ENCODE peak calls at places on chromosome 2, in eight cellular contexts. G, U, I, Y, E, S, H and P are unnamed samples.
A peak's percentile ranks its signal among the peaks of the same experiment; 100 is the strongest.

GRCh38 chr2:45009303-45009927 is at the start of gene SIX2:
- DNase-seq in G (peak; percentile 87), U (no peak), I (peak; percentile 96), Y (peak; percentile 90), E (peak; percentile 95), S (peak; percentile 90), H (peak; percentile 41), P (peak; percentile 93)

GRCh38 chr2:106183093-106183837 is 10.8 kb downstream of the UXS1 start:
- DNase-seq in G (no peak), U (no peak), I (peak; percentile 63), Y (no peak), E (no peak), S (no peak), H (no peak), P (no peak)

GRCh38 chr2:102268529-102269524 is 42.5 kb upstream of the IL1RL1 start:
- DNase-seq in G (no peak), U (no peak), I (peak; percentile 89), Y (no peak), E (no peak), S (no peak), H (peak; percentile 75), P (no peak)

GRCh38 chr2:109260886-109261700 is 132.1 kb downstream of the SH3RF3 start:
- DNase-seq in G (no peak), U (no peak), I (no peak), Y (no peak), E (no peak), S (no peak), H (no peak), P (peak; percentile 39)

GRCh38 chr2:72901426-72901825 is 14.2 kb downstream of the SPR start:
- DNase-seq in G (no peak), U (no peak), I (no peak), Y (no peak), E (no peak), S (no peak), H (no peak), P (no peak)

GRCh38 chr2:27807476-27807875 is 36.0 kb downstream of the MRPL33 start:
- DNase-seq in G (no peak), U (no peak), I (peak; percentile 30), Y (peak; percentile 51), E (no peak), S (no peak), H (no peak), P (no peak)

GRCh38 chr2:26757873-26758789 is 6.0 kb upstream of the SLC35F6 start:
- DNase-seq in G (no peak), U (no peak), I (peak; percentile 99), Y (peak; percentile 29), E (peak; percentile 50), S (no peak), H (peak; percentile 98), P (no peak)

GRCh38 chr2:18362696-18363095 is 197.8 kb downstream of the RDH14 start:
- DNase-seq in G (no peak), U (no peak), I (peak; percentile 96), Y (no peak), E (no peak), S (no peak), H (peak; percentile 93), P (no peak)

GRCh38 chr2:114464961-114465706 is 22.7 kb downstream of the DPP10 start:
- DNase-seq in G (no peak), U (no peak), I (no peak), Y (no peak), E (no peak), S (no peak), H (no peak), P (no peak)

GRCh38 chr2:45905643-45905969 is 254.1 kb downstream of the PRKCE start:
- DNase-seq in G (no peak), U (no peak), I (no peak), Y (no peak), E (no peak), S (no peak), H (no peak), P (no peak)

GRCh38 chr2:5074738-5075137 is 617.4 kb upstream of the SOX11 start:
- DNase-seq in G (no peak), U (no peak), I (no peak), Y (no peak), E (no peak), S (no peak), H (no peak), P (no peak)

GRCh38 chr2:113700186-113700841 is 56.1 kb downstream of the SLC35F5 start:
- DNase-seq in G (no peak), U (peak; percentile 13), I (peak; percentile 19), Y (no peak), E (no peak), S (peak; percentile 48), H (no peak), P (no peak)

GRCh38 chr2:142502402-142502801 is 371.6 kb upstream of the LRP1B start:
- DNase-seq in G (no peak), U (no peak), I (no peak), Y (no peak), E (no peak), S (no peak), H (no peak), P (no peak)

DNA sequence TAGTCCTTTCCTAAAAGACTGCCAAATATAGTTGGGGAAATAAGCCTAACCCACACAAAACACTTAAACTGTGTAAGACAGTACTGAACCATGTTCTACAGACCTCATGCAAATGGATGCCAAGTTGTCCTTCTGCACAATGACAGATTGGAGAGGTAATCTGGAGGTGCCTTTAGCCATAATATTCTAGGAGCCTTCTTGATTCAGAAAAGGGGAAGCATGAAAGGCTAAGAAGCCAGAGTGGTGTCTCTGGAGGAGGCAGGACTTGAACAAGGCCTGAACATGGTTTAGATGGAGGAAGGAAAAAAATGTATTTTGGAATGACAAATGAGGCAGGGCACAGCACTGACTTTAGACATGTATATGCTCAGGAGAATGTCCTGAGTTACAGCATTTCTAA is 110.5 kb downstream of the ANKRD44 start:
- DNase-seq in G (no peak), U (no peak), I (no peak), Y (no peak), E (no peak), S (no peak), H (no peak), P (no peak)
- TF ChIP-seq CTCF in G (no peak), U (no peak), I (no peak), Y (no peak), E (no peak), S (no peak), H (no peak), P (no peak)

GRCh38 chr2:135074216-135074615 is 22.1 kb downstream of the RAB3GAP1 start:
- DNase-seq in G (no peak), U (no peak), I (no peak), Y (peak; percentile 37), E (no peak), S (no peak), H (no peak), P (no peak)
- H3K9me3 ChIP-seq in G (peaks cover 29% of the 10 kb centered on the region), U (peaks cover 12% of the 10 kb centered on the region), I (peaks cover 3% of the 10 kb centered on the region), Y (peaks cover 4% of the 10 kb centered on the region), E (no peaks in the 10 kb centered on the region), S (peaks cover 15% of the 10 kb centered on the region), H (peaks cover 15% of the 10 kb centered on the region), P (no peaks in the 10 kb centered on the region)

GRCh38 chr2:120522151-120522751 is 176.3 kb downstream of the INHBB start:
- DNase-seq in G (no peak), U (no peak), I (peak; percentile 74), Y (no peak), E (no peak), S (peak; percentile 37), H (no peak), P (no peak)

GRCh38 chr2:120526047-120526562 is 180.2 kb downstream of the INHBB start:
- DNase-seq in G (no peak), U (no peak), I (no peak), Y (no peak), E (no peak), S (no peak), H (no peak), P (no peak)

GRCh38 chr2:120524174-120524573 is 178.2 kb downstream of the INHBB start:
- DNase-seq in G (no peak), U (no peak), I (no peak), Y (no peak), E (no peak), S (no peak), H (no peak), P (no peak)

GRCh38 chr2:120525056-120526046 is 179.4 kb downstream of the INHBB start:
- DNase-seq in G (no peak), U (no peak), I (no peak), Y (no peak), E (peak; percentile 41), S (no peak), H (no peak), P (no peak)

DNA sequence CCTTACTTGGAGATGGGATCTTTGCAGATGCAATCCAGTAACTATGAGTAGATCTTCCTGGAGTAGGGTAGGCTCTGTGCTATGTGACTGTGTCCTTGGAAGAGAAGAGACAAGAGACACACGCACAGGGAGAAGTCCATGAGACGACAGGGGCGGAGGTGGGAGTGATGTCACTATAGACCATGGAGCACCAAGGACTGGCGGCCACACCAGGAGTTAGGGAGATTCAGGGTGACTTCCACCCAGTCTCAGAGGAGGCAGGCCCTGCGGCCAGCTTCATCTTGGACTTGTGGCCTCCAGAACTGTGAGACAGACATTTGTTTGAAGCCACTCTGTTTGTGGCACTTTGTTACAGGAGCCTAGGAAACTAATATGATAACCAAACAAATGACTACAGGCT is 177.8 kb downstream of the INHBB start:
- DNase-seq in G (no peak), U (no peak), I (no peak), Y (no peak), E (no peak), S (no peak), H (no peak), P (no peak)
- H3K27me3 ChIP-seq in G (no peaks in the 10 kb centered on the region), U (peaks cover 3% of the 10 kb centered on the region), I (peaks cover 48% of the 10 kb centered on the region), Y (peaks cover 13% of the 10 kb centered on the region), E (no peaks in the 10 kb centered on the region), S (peaks cover 44% of the 10 kb centered on the region), H (peaks cover 63% of the 10 kb centered on the region), P (no peaks in the 10 kb centered on the region)

GRCh38 chr2:110876167-110876999 is 144.0 kb downstream of the ACOXL start:
- DNase-seq in G (no peak), U (no peak), I (no peak), Y (no peak), E (no peak), S (no peak), H (no peak), P (no peak)
- TF ChIP-seq CTCF in G (no peak), U (no peak), I (no peak), Y (no peak), E (no peak), S (no peak), H (no peak), P (no peak)